ENCODE peak calls at places on chromosomes 12 and 14, in five cellular contexts. K is thoracic aorta, I is BJ, L is HTR-8/SVneo, Z is H4. P is an unnamed sample.

GRCh38 chr12:111467092-111467861 is 61.6 kb downstream of the SH2B3 start:
- DNase-seq in K (no peak), I (peak), L (no peak), Z (no peak), P (no peak)

GRCh38 chr14:98252819-98253218 is 1019.2 kb downstream of the BCL11B start:
- DNase-seq in K (no peak), I (no peak), L (no peak), Z (no peak), P (no peak)

GRCh38 chr12:56461235-56462159 is 6.9 kb upstream of the SPRYD4 start:
- DNase-seq in K (no peak), I (no peak), L (no peak), Z (no peak), P (no peak)

GRCh38 chr12:30905483-30906009 is 21.0 kb upstream of the TSPAN11 start:
- DNase-seq in K (no peak), I (no peak), L (no peak), Z (no peak), P (no peak)

GRCh38 chr14:98952595-98953325 is 319.2 kb downstream of the BCL11B start:
- DNase-seq in K (peak), I (no peak), L (no peak), Z (peak), P (no peak)

GRCh38 chr14:73166399-73166798 is 30.1 kb downstream of the PSEN1 start:
- DNase-seq in K (no peak), I (no peak), L (no peak), Z (no peak), P (no peak)

GRCh38 chr12:100534625-100535227 is 38.8 kb upstream of the GAS2L3 start:
- DNase-seq in K (no peak), I (no peak), L (no peak), Z (no peak), P (no peak)

GRCh38 chr14:71933026-71933587 is 878 bp downstream of the RGS6 start:
- DNase-seq in K (no peak), I (no peak), L (no peak), Z (no peak), P (no peak)

GRCh38 chr12:100450726-100451125 is 22.9 kb upstream of the NR1H4 start:
- DNase-seq in K (no peak), I (no peak), L (no peak), Z (no peak), P (no peak)